ENCODE peak calls at places on chromosomes 16 and 17, in eight cellular contexts. Y is RWPE1; E is tibial nerve; V is stomach; A is endothelial cell; N is neural progenitor cell; L is CD8-positive, alpha-beta T cell; M is brain microvascular endothelial cell. S is an unnamed sample.

GRCh38 chr17:17580662-17581470 is 10.6 kb downstream of the PEMT start:
- DNase-seq in E (peak), M (no peak), L (no peak), A (no peak), Y (no peak), N (no peak), V (no peak), S (no peak)

GRCh38 chr17:29514792-29515191 is 52.0 kb downstream of the ABHD15 start:
- DNase-seq in V (no peak), N (no peak), E (no peak), A (no peak), Y (no peak), M (no peak), L (no peak), S (no peak)

GRCh38 chr17:42980766-42981397 is 517 bp downstream of the RUNDC1 start:
- DNase-seq in Y (peak), L (peak), N (peak), A (peak), M (peak), V (peak), E (no peak), S (peak)

GRCh38 chr17:4604111-4604644 is 19.8 kb downstream of the SMTNL2 start:
- DNase-seq in V (peak), A (no peak), E (no peak), M (peak), Y (no peak), N (no peak), L (no peak), S (no peak)

GRCh38 chr16:14286381-14287230 is 215.5 kb downstream of the MRTFB start:
- DNase-seq in L (peak), Y (peak), N (peak), M (no peak), V (no peak), A (no peak), E (no peak), S (peak)

GRCh38 chr17:29968271-29968670 is 26.8 kb downstream of the EFCAB5 start:
- DNase-seq in Y (no peak), E (no peak), L (no peak), M (no peak), V (no peak), A (no peak), N (no peak), S (no peak)

GRCh38 chr17:7229504-7229903 is 4.8 kb downstream of the DVL2 start:
- DNase-seq in N (no peak), Y (no peak), L (no peak), A (no peak), V (no peak), M (no peak), E (no peak), S (no peak)

GRCh38 chr17:57889892-57890856 is 40.3 kb upstream of the MRPS23 start:
- DNase-seq in L (no peak), Y (peak), A (no peak), N (no peak), M (peak), E (no peak), V (peak), S (no peak)

GRCh38 chr17:34811561-34811960 is 149.7 kb downstream of the CCT6B start:
- DNase-seq in N (no peak), E (no peak), Y (no peak), M (no peak), V (no peak), L (no peak), A (no peak), S (no peak)

GRCh38 chr17:36993227-36993626 is 44.5 kb downstream of the AATF start:
- DNase-seq in E (no peak), Y (no peak), N (no peak), M (no peak), A (no peak), L (no peak), V (no peak), S (no peak)

GRCh38 chr16:48235058-48235555 is 9.0 kb upstream of the LONP2 start:
- DNase-seq in L (no peak), M (no peak), Y (no peak), V (no peak), A (no peak), E (no peak), N (no peak), S (no peak)

GRCh38 chr16:12120982-12121652 is 144.6 kb downstream of the SNX29 start:
- DNase-seq in E (no peak), V (no peak), M (no peak), Y (no peak), N (no peak), A (no peak), L (no peak), S (no peak)

GRCh38 chr17:74282587-74283370 is 8.7 kb downstream of the DNAI2 start:
- DNase-seq in N (no peak), M (no peak), E (no peak), Y (peak), V (no peak), L (peak), A (no peak), S (no peak)

GRCh38 chr16:88482630-88483391 is 29.7 kb downstream of the ZFPM1 start:
- DNase-seq in V (peak), Y (no peak), E (no peak), L (no peak), A (no peak), N (peak), M (no peak), S (no peak)

GRCh38 chr17:56125830-56126819 is 27.1 kb upstream of the ANKFN1 start:
- DNase-seq in Y (peak), N (peak), V (no peak), A (peak), L (no peak), E (peak), M (peak), S (no peak)

GRCh38 chr16:30740364-30741251 is 7.6 kb upstream of the PHKG2 start:
- DNase-seq in V (peak), A (no peak), L (no peak), Y (peak), E (peak), N (no peak), M (peak), S (no peak)

DNA sequence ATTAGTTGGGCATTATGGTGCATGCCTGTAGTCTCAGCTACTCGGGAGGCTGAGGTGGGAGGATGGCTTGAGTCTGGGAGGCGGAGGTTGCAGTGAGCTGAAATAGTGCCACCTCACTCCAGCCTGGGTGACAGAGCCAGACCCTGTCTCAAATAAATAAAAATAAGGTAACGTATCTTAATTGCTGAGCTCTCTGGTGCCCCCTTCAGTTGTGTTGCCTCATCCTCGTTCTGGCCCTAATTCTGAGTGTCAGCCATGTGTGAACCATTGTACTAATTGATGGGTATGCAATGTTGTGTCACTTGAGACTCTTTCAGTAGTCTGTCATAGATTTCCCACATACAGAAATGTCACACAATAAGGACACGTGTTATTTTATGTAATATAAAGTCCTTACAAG is 363.1 kb upstream of the RBFOX1 start:
- DNase-seq in E (no peak), N (no peak), L (no peak), A (no peak), V (no peak), M (no peak), Y (no peak), S (no peak)
- TF ChIP-seq CTCF in E (no peak), N (peak), L (no peak), A (no peak), V (no peak), M (no peak), Y (no peak), S (no peak)

DNA sequence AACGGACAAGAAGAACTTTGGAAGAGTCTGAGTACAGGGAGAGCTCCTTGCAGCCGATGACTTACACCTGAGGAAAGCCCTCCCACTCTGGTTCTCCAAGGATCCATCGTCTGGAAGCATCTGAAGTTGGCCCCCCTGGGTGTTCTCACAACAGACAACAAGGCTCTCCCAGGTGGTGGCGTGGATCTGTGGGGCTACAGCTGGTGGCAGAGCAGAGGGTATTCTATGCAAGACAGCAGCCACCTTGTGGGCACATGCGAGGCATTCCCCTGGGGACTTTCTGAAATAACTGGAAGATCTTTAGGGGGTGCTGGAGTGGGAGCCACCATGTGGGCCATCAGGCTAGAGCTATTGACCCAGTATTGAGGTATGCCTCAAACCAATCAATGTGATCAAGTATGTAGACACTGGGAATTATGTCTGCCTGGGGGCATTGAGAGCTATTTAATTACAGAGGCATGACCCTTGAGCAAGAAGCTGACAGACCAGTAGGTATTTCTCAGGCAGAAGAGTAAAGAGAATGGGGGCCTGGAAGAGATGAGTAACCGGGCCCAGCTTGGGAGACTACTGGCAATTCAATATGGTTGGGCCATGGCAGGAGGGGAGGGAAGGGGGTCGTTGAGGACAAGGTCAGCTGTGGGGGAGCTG is 6.9 kb upstream of the KRT19 start:
- DNase-seq in N (no peak), V (no peak), A (no peak), Y (no peak), E (no peak), M (no peak), L (no peak), S (no peak)
- TF ChIP-seq CTCF in N (no peak), V (no peak), A (no peak), Y (no peak), E (no peak), M (no peak), L (no peak), S (no peak)

DNA sequence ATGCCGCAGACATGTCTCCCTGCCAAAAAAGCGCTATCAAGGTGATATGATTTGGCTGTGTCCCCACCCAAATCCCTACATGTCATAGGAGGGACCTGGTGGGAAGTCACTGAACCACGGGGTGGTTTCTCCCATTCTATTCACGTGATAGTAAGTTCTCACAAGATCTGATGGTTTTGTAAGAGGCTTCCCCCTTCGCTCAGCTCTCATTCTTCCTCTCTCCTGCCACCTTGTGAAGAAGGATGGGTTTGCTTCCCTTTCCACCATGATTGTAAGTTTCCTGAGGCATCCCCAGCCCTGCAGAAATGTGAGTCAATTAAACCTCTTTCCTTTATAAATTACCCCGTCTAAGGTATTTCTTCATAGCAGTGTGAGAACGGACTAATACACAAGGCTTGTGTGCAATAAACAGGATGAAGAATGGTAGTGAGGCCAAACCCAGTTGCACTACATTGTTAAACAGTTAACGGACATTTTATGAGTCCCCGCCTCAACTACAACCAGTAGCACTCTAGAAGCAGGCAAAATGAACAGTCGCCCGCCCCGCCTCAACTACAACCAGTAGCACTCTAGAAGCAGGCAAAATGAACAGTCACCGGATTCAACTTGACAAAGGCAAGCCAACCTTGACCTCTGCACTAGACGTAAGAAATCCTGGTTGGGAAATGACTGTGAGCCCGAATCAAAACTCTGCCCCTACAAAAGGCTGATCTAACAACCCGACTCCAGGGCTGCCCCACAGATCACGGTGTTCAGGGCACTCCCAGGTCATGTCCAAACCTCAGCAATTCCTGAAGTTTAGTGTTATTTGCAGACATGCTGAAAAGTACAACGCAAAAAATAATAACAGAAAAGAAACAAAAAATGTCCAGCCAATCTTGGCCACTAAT is 26.3 kb downstream of the VPS53 start:
- DNase-seq in A (peak), M (peak), V (no peak), L (no peak), Y (no peak), E (peak), N (peak), S (no peak)
- TF ChIP-seq CTCF in A (peak), M (peak), V (no peak), L (no peak), Y (no peak), E (no peak), N (peak), S (no peak)

GRCh38 chr16:16036359-16036792 is 87.0 kb downstream of the ABCC1 start:
- DNase-seq in L (no peak), M (no peak), N (peak), A (no peak), V (peak), Y (no peak), E (no peak), S (no peak)

GRCh38 chr16:16030449-16030848 is 81.0 kb downstream of the ABCC1 start:
- DNase-seq in M (no peak), E (no peak), N (no peak), V (no peak), A (no peak), Y (no peak), L (no peak), S (no peak)

GRCh38 chr16:16032271-16032979 is 83.0 kb downstream of the ABCC1 start:
- DNase-seq in N (no peak), M (no peak), Y (no peak), A (no peak), L (no peak), E (no peak), V (no peak), S (no peak)

GRCh38 chr16:16031401-16031800 is 82.0 kb downstream of the ABCC1 start:
- DNase-seq in E (no peak), M (no peak), N (no peak), V (no peak), Y (no peak), A (no peak), L (no peak), S (no peak)

DNA sequence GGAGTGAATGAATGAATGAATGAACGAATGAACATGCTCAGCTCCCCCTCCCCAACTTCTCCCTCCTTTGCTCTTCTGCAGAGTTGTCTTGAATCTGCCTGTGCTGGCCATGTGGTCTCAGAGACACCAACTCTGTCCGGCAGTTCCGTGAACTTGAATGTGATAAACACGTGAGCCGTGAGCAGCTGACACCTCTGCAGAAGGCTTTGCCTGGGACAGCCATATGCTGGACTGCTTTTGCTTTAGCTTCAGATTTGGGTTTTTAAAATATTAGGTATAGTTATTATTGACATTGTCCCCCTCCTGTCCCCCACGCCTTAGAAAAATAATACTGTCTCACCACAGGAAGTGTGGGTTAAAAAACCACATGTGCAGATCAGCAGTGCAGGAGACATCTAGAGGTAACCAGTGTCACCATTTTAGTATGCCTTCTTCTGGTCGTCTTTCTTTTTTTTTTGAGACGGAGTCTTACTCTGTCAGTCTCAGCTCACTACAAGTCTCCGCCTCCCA is 83.8 kb downstream of the ABCC1 start:
- DNase-seq in V (no peak), L (no peak), E (no peak), M (no peak), A (no peak), N (no peak), Y (no peak), S (peak)
- TF ChIP-seq CTCF in V (no peak), L (no peak), E (no peak), M (no peak), A (no peak), N (no peak), Y (no peak), S (no peak)

GRCh38 chr17:38605852-38606645 is at the start of gene SRCIN1:
- DNase-seq in L (peak), Y (no peak), V (peak), M (no peak), N (peak), E (no peak), A (peak), S (peak)

GRCh38 chr17:38603786-38604478 is 1.8 kb downstream of the SRCIN1 start:
- DNase-seq in N (no peak), E (no peak), A (no peak), M (no peak), V (no peak), L (no peak), Y (no peak), S (no peak)

GRCh38 chr17:38605230-38605851 is 411 bp downstream of the SRCIN1 start:
- DNase-seq in N (peak), E (no peak), L (no peak), V (no peak), A (peak), Y (no peak), M (no peak), S (peak)

GRCh38 chr17:38602862-38603785 is 2.6 kb downstream of the SRCIN1 start:
- DNase-seq in E (no peak), A (no peak), V (no peak), M (no peak), N (peak), L (no peak), Y (no peak), S (no peak)

GRCh38 chr17:38604479-38605229 is 1.1 kb downstream of the SRCIN1 start:
- DNase-seq in M (no peak), L (no peak), V (no peak), Y (no peak), N (peak), E (no peak), A (peak), S (peak)
- TF ChIP-seq CTCF in M (peak), L (no peak), V (no peak), Y (no peak), N (peak), E (no peak), A (no peak), S (no peak)

DNA sequence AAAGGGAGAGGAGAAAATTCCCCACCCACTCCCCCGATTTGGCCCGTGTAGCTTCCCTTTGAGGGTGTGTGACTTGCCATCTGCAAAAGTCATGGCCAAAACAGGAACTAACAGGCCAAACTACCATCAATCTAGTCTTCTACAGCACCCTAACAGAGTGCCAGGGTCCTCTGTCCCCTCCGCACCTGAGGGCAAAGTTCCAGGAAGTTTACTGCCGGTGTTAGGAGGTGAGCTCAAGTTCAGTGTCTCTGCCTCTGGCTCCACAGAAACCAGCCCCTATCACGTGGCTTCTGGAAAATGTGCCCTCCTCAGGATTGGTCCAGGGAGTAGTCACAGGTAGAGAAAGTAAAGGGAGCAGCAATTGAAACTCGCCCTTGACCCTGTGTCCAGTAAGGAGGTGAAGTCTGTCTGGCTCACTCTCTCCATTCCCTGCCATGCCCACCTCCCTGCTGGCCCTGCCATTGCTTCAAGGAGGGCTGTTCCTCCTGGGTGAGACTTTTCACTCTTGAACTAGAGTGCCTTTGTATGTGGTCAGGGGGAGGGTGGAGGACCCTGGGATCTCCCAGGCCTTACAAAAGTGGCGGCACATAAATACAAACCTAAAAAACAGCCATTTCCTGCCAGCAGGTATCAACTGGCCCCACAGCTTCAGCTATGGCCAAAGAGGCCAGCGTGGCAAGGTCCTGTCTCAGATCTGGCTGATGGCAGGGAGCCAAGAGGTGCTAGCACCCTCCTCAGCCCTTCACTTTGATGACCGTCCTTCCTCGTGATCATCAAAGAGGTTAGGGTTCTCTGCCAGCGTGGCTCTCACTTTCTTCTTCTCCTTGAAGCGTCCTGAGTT is 5.3 kb downstream of the PRR15L start:
- DNase-seq in M (no peak), E (no peak), A (no peak), L (no peak), N (no peak), Y (no peak), V (peak), S (no peak)
- TF ChIP-seq CTCF in M (no peak), E (no peak), A (no peak), L (no peak), N (no peak), Y (no peak), V (no peak), S (no peak)

DNA sequence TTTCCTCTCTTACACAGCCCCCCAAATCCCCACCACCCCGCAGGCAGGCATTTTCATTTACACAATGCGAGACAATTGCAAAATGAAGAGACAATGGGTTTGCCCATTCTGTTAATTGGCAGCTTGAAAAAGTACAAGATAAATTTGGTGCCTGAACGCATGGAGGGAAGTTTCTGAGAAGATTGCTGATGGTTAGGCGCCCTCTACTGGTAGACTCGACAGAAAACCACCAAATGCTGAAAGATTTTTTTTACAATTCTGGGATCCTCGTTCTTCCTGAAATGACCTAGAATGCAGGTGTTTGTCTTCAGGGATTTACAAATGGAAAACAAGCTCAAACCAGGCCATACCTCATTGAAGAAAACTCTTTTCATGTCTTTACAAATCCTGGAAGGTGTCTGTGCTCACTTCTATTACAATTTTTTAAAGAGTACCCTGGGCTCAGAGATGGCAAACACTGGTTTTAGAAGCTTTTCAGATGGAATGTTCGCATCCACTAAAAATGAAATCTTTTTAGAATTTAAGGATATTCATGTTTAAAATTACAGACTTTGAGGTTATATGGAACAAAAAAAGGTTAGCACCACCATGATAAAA is 338.5 kb downstream of the PMP22 start:
- DNase-seq in M (peak), Y (peak), V (peak), A (peak), L (peak), N (peak), E (peak), S (peak)
- TF ChIP-seq CTCF in M (peak), Y (peak), V (peak), A (peak), L (peak), N (peak), E (peak), S (peak)

GRCh38 chr17:82356845-82357355 is 2.1 kb upstream of the TEX19 start:
- DNase-seq in L (no peak), V (no peak), N (peak), E (no peak), A (no peak), Y (no peak), M (no peak), S (no peak)
- TF ChIP-seq CTCF in L (no peak), V (no peak), N (no peak), E (no peak), A (no peak), Y (no peak), M (no peak), S (no peak)